ENCODE peak calls at places on chromosome 19, in four cellular contexts. One of them, this sample, is unnamed.

GRCh38 chr19:30167976-30168635 is 204.1 kb upstream of the ZNF536 start:
- DNase-seq in fibroblast of lung: no peak
- DNase-seq in body of pancreas: no peak
- DNase-seq in GM23248: no peak
- DNase-seq in this sample: no peak

GRCh38 chr19:17794412-17794730 is 567 bp upstream of the B3GNT3 start:
- DNase-seq in body of pancreas: no peak
- DNase-seq in fibroblast of lung: no peak
- DNase-seq in GM23248: no peak
- DNase-seq in this sample: no peak

GRCh38 chr19:15452111-15453047 is 2.6 kb upstream of the WIZ start:
- DNase-seq in GM23248: peak
- DNase-seq in body of pancreas: peak
- DNase-seq in fibroblast of lung: peak
- DNase-seq in this sample: peak

GRCh38 chr19:45526143-45526542 is 18.9 kb downstream of the VASP start:
- DNase-seq in fibroblast of lung: peak
- DNase-seq in GM23248: peak
- DNase-seq in body of pancreas: peak
- DNase-seq in this sample: peak

GRCh38 chr19:29771708-29772415 is 39.9 kb upstream of the CCNE1 start:
- DNase-seq in GM23248: peak
- DNase-seq in body of pancreas: peak
- DNase-seq in fibroblast of lung: peak
- DNase-seq in this sample: peak

GRCh38 chr19:13757805-13758772 is 6.2 kb upstream of the MRI1 start:
- DNase-seq in GM23248: no peak
- DNase-seq in fibroblast of lung: no peak
- DNase-seq in body of pancreas: no peak
- DNase-seq in this sample: no peak

GRCh38 chr19:7161292-7161691 is 91.8 kb downstream of the ZNF557 start:
- DNase-seq in body of pancreas: no peak
- DNase-seq in fibroblast of lung: no peak
- DNase-seq in GM23248: no peak
- DNase-seq in this sample: no peak

GRCh38 chr19:11982526-11982925 is 17.7 kb downstream of the ZNF763 start:
- DNase-seq in GM23248: peak
- DNase-seq in body of pancreas: no peak
- DNase-seq in fibroblast of lung: no peak
- DNase-seq in this sample: no peak

GRCh38 chr19:20367811-20368294 is 197.7 kb downstream of the ZNF737 start:
- DNase-seq in body of pancreas: peak
- DNase-seq in fibroblast of lung: no peak
- DNase-seq in GM23248: no peak
- DNase-seq in this sample: no peak

GRCh38 chr19:8698433-8699063 is at the start of gene ACTL9:
- DNase-seq in GM23248: no peak
- DNase-seq in body of pancreas: no peak
- DNase-seq in fibroblast of lung: no peak
- DNase-seq in this sample: no peak

GRCh38 chr19:5923356-5923755 is 9.3 kb downstream of the CAPS start:
- DNase-seq in fibroblast of lung: no peak
- DNase-seq in GM23248: no peak
- DNase-seq in body of pancreas: no peak
- DNase-seq in this sample: no peak

GRCh38 chr19:47704024-47704423 is 9.2 kb upstream of the EHD2 start:
- DNase-seq in body of pancreas: no peak
- DNase-seq in fibroblast of lung: peak
- DNase-seq in GM23248: no peak
- DNase-seq in this sample: no peak

GRCh38 chr19:48967346-48968178 is 2.5 kb downstream of the FTL start:
- DNase-seq in body of pancreas: peak
- DNase-seq in GM23248: peak
- DNase-seq in fibroblast of lung: peak
- DNase-seq in this sample: no peak

GRCh38 chr19:10021863-10022262 is 8.6 kb downstream of the RDH8 start:
- DNase-seq in fibroblast of lung: no peak
- DNase-seq in body of pancreas: no peak
- DNase-seq in GM23248: no peak
- DNase-seq in this sample: no peak

GRCh38 chr19:19064098-19064722 is 416 bp downstream of the SLC25A42 start:
- DNase-seq in fibroblast of lung: no peak
- DNase-seq in GM23248: no peak
- DNase-seq in body of pancreas: no peak
- DNase-seq in this sample: no peak

GRCh38 chr19:18430417-18431144 is 7.4 kb downstream of the ISYNA1 start:
- DNase-seq in fibroblast of lung: no peak
- DNase-seq in GM23248: no peak
- DNase-seq in body of pancreas: no peak
- DNase-seq in this sample: peak

GRCh38 chr19:45402469-45403070 is 2.3 kb downstream of the PPP1R13L start:
- DNase-seq in fibroblast of lung: no peak
- DNase-seq in GM23248: peak
- DNase-seq in body of pancreas: peak
- DNase-seq in this sample: peak

GRCh38 chr19:35510626-35510964 is 2.9 kb downstream of the DMKN start:
- DNase-seq in fibroblast of lung: no peak
- DNase-seq in body of pancreas: no peak
- DNase-seq in GM23248: no peak
- DNase-seq in this sample: no peak
- H3K4me3 ChIP-seq in fibroblast of lung: no peak
- H3K4me3 ChIP-seq in body of pancreas: no peak
- H3K4me3 ChIP-seq in GM23248: peak
- H3K4me3 ChIP-seq in this sample: no peak

GRCh38 chr19:3187662-3188511 is 2.2 kb downstream of the NCLN start:
- DNase-seq in fibroblast of lung: no peak
- DNase-seq in body of pancreas: no peak
- DNase-seq in GM23248: no peak
- DNase-seq in this sample: peak
- H3K4me3 ChIP-seq in fibroblast of lung: no peak
- H3K4me3 ChIP-seq in body of pancreas: no peak
- H3K4me3 ChIP-seq in GM23248: peak
- H3K4me3 ChIP-seq in this sample: no peak

GRCh38 chr19:41784337-41785239 is 11.8 kb upstream of the CEACAM3 start:
- DNase-seq in body of pancreas: no peak
- DNase-seq in GM23248: no peak
- DNase-seq in fibroblast of lung: no peak
- DNase-seq in this sample: no peak

DNA sequence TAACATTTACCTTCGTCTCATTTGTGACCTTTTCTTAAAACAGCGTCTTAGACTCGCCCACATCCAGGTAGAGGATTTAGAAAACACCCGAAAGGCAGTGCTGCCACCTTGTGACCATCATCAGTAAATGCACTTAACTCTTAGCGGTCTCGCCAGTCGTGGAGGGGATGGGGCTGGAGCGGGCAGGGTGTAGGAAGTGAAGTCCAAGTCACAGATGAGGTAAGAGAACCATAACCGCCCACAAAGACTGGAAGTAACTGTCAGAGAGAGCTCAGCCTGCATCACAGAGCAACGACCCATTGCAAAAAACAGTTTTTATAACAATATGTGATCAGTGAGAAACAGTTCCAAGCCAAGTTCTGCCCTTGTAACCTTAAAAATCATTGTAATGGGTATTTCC is 10.7 kb upstream of the CEACAM3 start:
- DNase-seq in fibroblast of lung: peak
- DNase-seq in body of pancreas: peak
- DNase-seq in GM23248: peak
- DNase-seq in this sample: peak
- H3K4me3 ChIP-seq in fibroblast of lung: no peak
- H3K4me3 ChIP-seq in body of pancreas: no peak
- H3K4me3 ChIP-seq in GM23248: no peak
- H3K4me3 ChIP-seq in this sample: no peak

DNA sequence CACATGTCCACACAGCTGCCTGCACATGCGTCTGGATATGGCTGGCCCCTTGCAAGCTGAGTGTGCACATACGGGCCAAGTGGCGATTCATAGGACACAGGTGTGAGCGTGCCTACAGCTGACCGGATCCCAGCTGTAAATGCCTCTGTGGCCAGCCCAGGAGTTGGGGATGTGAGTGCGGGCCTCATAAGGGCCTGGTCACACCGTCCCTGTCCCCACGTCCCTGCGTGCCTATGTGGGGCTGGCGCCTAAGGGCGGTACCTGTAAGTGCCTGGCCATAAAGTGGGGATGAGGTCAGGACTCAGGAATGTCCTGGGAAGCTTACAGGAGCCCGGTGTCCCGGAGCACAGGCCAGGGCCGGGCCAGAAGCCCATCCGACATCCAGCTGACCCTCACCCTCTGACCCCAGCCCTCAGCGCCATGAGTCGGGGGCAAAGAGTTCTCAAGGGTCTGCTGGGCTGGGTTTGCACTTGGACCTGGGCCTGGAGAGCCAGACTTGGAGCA is 1.3 kb upstream of the ARHGAP45 start:
- DNase-seq in GM23248: no peak
- DNase-seq in fibroblast of lung: no peak
- DNase-seq in body of pancreas: no peak
- DNase-seq in this sample: peak
- H3K4me3 ChIP-seq in GM23248: no peak
- H3K4me3 ChIP-seq in fibroblast of lung: no peak
- H3K4me3 ChIP-seq in body of pancreas: no peak
- H3K4me3 ChIP-seq in this sample: no peak

DNA sequence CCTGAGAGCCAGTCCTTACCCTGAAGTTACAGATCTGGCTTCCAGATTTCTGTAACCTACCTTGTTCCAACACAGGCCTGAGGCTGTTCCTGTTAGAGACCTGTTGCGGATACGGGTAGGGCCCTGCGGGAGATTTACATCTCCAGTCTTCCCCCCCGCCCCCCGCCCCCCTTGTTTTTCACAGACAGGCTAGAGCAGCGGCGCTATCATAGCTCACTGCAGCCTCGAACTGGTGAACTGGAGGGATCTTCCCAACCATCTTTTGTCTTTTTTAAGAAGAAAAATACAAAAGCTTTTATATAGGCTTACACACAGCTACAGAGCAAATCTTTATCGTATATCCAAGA is 10.6 kb upstream of the CEACAM21 start:
- DNase-seq in GM23248: no peak
- DNase-seq in fibroblast of lung: no peak
- DNase-seq in body of pancreas: no peak
- DNase-seq in this sample: no peak
- H3K4me3 ChIP-seq in GM23248: no peak
- H3K4me3 ChIP-seq in fibroblast of lung: no peak
- H3K4me3 ChIP-seq in body of pancreas: no peak
- H3K4me3 ChIP-seq in this sample: no peak